ENCODE peak calls at places on chromosome 16, in six cellular contexts. M is MCF 10A, I is upper lobe of right lung, A is GM06990, F is GM13976, Z is fibroblast of pulmonary artery. U is an unnamed sample.
A peak's percentile ranks its signal among the peaks of the same experiment; 100 is the strongest.

GRCh38 chr16:57648590-57649442 is 19.3 kb upstream of the ADGRG3 start:
- DNase-seq in M (peak; percentile 85), I (peak; percentile 86), A (peak; percentile 78), F (peak; percentile 94), Z (peak; percentile 85), U (peak; percentile 87)

GRCh38 chr16:69691980-69692911 is 34.1 kb downstream of the NQO1 start:
- DNase-seq in M (no peak), I (no peak), A (no peak), F (no peak), Z (peak; percentile 29), U (no peak)

GRCh38 chr16:81357711-81358270 is 43.0 kb downstream of the GAN start:
- DNase-seq in M (no peak), I (no peak), A (no peak), F (no peak), Z (no peak), U (no peak)

GRCh38 chr16:69483611-69484010 is 59.2 kb downstream of the CYB5B start:
- DNase-seq in M (no peak), I (no peak), A (no peak), F (no peak), Z (no peak), U (no peak)

GRCh38 chr16:51149721-51150158 is 1.3 kb downstream of the SALL1 start:
- DNase-seq in M (no peak), I (no peak), A (no peak), F (no peak), Z (no peak), U (no peak)

GRCh38 chr16:275041-275621 is 613 bp downstream of the RGS11 start:
- DNase-seq in M (no peak), I (peak; percentile 63), A (no peak), F (no peak), Z (no peak), U (no peak)

GRCh38 chr16:4682616-4683254 is 10.6 kb upstream of the NUDT16L1 start:
- DNase-seq in M (peak; percentile 49), I (peak; percentile 88), A (no peak), F (no peak), Z (peak; percentile 26), U (peak; percentile 80)

GRCh38 chr16:59540621-59541020 is 806.5 kb upstream of the GOT2 start:
- DNase-seq in M (no peak), I (no peak), A (no peak), F (no peak), Z (no peak), U (no peak)

GRCh38 chr16:4883501-4883900 is 36.2 kb downstream of the UBN1 start:
- DNase-seq in M (no peak), I (no peak), A (no peak), F (no peak), Z (no peak), U (no peak)

GRCh38 chr16:30652005-30652296 is 1.2 kb downstream of the PRR14 start:
- DNase-seq in M (no peak), I (no peak), A (no peak), F (no peak), Z (no peak), U (no peak)

GRCh38 chr16:30649725-30650368 is 913 bp upstream of the PRR14 start:
- DNase-seq in M (no peak), I (peak; percentile 81), A (no peak), F (no peak), Z (no peak), U (no peak)

GRCh38 chr16:30652718-30653117 is 2.0 kb downstream of the PRR14 start:
- DNase-seq in M (no peak), I (no peak), A (no peak), F (no peak), Z (no peak), U (no peak)

GRCh38 chr16:30651124-30652004 is 604 bp downstream of the PRR14 start:
- DNase-seq in M (peak; percentile 58), I (peak; percentile 89), A (peak; percentile 88), F (peak; percentile 92), Z (peak; percentile 68), U (peak; percentile 78)

DNA sequence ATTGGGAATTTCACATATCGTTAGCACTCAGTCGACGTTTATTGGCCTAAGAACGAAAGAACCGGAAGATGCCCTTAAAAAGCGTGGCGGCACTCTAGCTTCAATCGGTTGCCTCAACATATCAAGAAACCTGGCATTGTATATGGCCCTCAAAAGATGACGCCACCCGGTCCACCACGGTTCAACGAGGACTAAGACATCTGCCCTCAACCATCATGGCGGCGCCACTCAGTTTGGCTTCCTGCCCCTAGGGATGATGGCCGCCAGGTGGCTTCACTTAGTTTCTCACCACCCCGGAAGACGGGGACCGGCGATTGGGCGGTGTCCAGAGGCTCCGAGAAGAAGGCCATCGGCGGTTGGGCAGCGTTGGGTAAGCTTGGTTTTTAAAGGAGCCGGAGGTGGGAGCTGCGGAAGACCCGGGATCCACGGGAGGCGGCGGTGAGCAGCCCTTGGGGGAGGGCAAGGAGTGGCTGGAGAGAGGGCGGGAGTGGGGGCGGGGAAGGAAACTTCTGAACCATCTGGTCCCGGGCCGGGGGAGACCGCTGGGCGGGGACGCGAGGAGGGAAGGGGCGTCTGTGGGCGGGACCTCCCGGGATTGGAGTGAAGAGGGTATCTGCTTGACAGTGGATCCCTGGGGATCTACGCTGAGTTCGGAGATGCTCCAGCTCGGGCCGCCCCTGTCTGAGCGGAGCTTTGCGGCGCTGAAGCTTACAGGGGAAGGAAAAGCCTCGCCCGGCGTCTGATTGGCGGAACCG is at the start of gene PRR14:
- DNase-seq in M (peak; percentile 99), I (peak; percentile 100), A (peak; percentile 97), F (peak; percentile 93), Z (peak; percentile 100), U (peak; percentile 100)
- TF ChIP-seq CTCF in M (no peak), I (peak; percentile 41), A (no peak), F (peak; percentile 9), Z (peak; percentile 3), U (peak; percentile 58)

DNA sequence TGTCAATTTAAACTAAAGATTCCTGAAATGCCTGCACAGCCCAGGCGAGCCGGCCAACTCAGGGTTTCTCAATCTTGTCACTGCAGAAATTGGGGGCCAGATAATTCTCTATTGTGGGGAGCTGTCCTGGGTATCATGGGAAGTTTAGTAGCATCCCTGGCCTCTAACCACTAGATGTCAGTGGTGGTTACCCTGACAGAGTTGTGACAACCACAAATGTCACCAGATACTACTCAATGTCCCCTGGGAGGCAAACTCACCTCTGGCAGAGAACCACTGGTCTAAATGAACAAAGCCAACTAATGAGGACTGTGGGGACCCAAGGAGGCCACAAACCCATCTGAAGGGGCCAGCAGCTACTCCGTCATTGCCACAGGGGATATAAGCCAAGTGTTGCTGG is 90.9 kb downstream of the MYH11 start:
- DNase-seq in M (peak; percentile 49), I (no peak), A (peak; percentile 63), F (peak; percentile 81), Z (peak; percentile 48), U (no peak)
- TF ChIP-seq CTCF in M (peak; percentile 68), I (peak; percentile 63), A (peak; percentile 78), F (peak; percentile 80), Z (peak; percentile 85), U (peak; percentile 53)

DNA sequence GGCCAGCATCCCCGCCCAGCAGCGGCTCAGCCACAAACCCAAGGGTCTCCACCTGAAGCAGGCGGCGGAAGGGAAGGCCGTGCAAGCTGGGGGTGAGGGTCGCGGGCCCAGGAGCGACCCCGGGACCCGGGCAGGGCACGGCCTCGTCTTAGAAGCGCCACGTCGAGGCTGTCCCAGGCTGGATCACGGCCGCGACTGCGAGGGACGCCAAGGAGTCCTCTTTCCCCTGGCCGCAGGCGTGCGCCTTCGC is 535 bp upstream of the CCNF start:
- DNase-seq in M (no peak), I (no peak), A (no peak), F (no peak), Z (no peak), U (no peak)
- TF ChIP-seq CTCF in M (no peak), I (no peak), A (no peak), F (no peak), Z (no peak), U (no peak)

DNA sequence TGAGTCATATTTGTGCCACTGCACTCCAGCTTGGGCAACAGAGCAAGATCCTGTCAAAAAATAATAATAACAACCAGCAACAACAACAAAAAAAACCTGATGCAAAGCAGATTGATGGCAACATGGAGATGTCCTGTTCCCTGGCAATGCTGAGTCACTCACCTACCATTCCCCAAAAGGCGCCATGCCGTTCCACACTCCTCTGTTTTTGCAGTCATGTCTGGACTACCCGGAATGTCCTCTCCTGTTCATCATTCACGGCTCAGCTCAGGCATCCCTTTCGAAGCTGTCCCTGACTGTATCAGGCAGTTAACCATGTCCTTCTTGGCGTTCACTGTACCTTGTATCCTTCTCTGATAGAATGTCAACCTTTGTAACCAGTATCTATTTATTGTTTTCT is 147.8 kb downstream of the ABCC12 start:
- DNase-seq in M (no peak), I (no peak), A (no peak), F (no peak), Z (no peak), U (no peak)
- TF ChIP-seq CTCF in M (no peak), I (no peak), A (no peak), F (no peak), Z (no peak), U (no peak)

DNA sequence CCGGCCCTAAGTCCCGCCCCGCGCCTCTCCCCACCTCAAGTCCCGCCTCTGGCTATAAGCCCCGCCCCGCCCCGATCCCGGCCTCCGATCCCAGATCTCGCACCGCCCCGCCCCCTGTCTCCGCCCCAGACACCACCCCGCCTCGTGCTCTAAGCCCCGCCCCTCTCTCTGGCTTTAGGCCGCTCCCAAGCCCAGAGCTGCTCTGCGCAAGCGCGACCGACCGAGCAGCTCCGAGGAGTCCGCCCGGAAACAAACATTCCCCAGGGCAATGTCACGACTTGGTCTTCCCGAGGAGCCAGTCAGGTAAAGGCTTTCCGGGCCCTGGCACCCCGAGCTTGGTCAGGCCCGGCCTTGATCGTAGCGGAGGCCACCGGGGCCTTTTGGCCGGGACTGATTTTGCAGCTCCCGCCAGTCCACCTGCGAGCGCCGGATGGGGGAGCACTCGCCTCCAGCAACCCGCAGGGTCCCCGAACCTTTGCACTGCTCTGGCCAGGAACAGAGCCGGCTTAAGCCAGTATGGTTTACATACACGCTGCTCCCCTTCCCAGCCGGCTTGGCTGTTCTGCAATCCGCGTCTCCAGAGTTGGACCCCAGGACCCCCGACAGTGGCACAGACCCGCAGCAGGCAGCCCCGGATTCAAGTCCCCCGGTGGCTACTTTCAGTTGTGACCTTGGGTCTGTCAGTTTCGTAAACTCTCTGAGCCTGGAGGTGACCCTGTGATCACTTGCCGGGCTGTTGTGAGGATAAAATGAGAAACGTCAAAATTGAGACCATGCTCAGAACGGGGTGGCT is at the start of gene NUDT7:
- DNase-seq in M (peak; percentile 96), I (peak; percentile 100), A (peak; percentile 93), F (peak; percentile 99), Z (peak; percentile 97), U (peak; percentile 100)
- TF ChIP-seq CTCF in M (no peak), I (peak; percentile 28), A (peak; percentile 58), F (peak; percentile 33), Z (peak; percentile 16), U (no peak)

GRCh38 chr16:88195911-88196465 is 186.8 kb upstream of the ZNF469 start:
- DNase-seq in M (no peak), I (peak; percentile 42), A (no peak), F (no peak), Z (no peak), U (no peak)

GRCh38 chr16:88195021-88195581 is 187.7 kb upstream of the ZNF469 start:
- DNase-seq in M (no peak), I (peak; percentile 42), A (no peak), F (no peak), Z (no peak), U (no peak)

GRCh38 chr16:88192601-88193000 is 190.2 kb upstream of the ZNF469 start:
- DNase-seq in M (no peak), I (peak; percentile 11), A (no peak), F (no peak), Z (no peak), U (no peak)

GRCh38 chr16:88196471-88197400 is 186.0 kb upstream of the ZNF469 start:
- DNase-seq in M (no peak), I (peak; percentile 44), A (no peak), F (no peak), Z (no peak), U (no peak)

GRCh38 chr16:88194397-88195020 is 188.2 kb upstream of the ZNF469 start:
- DNase-seq in M (no peak), I (peak; percentile 62), A (no peak), F (no peak), Z (no peak), U (peak; percentile 34)
- TF ChIP-seq CTCF in M (no peak), I (no peak), A (no peak), F (no peak), Z (no peak), U (no peak)